ENCODE peak calls at places on chromosomes 7 and 10, in seven cellular contexts. B is cardiac muscle cell, C is prostate gland, Y is body of pancreas, Z is OCI-LY7, N is mesendoderm, U is psoas muscle. F is an unnamed sample.
A peak's percentile ranks its signal among the peaks of the same experiment; 100 is the strongest.

GRCh38 chr10:62095341-62096071 is 173.1 kb downstream of the RTKN2 start:
- DNase-seq in B (no peak), C (peak; percentile 50), Y (no peak), Z (no peak), N (peak; percentile 18), U (no peak), F (no peak)

GRCh38 chr7:99380032-99380822 is 5.7 kb downstream of the ARPC1B start:
- DNase-seq in B (no peak), C (no peak), Y (no peak), Z (peak; percentile 82), N (peak; percentile 59), U (no peak), F (peak; percentile 59)

GRCh38 chr10:78437407-78437768 is 403.7 kb downstream of the RPS24 start:
- DNase-seq in B (no peak), C (no peak), Y (no peak), Z (no peak), N (no peak), U (no peak), F (no peak)

GRCh38 chr7:67343566-67343965 is 346.9 kb downstream of the TYW1 start:
- DNase-seq in B (no peak), C (no peak), Y (no peak), Z (no peak), N (no peak), U (peak; percentile 75), F (peak; percentile 11)

GRCh38 chr7:32117837-32118236 is 47.6 kb upstream of the PDE1C start:
- DNase-seq in B (no peak), C (no peak), Y (no peak), Z (no peak), N (no peak), U (no peak), F (no peak)

GRCh38 chr7:149792220-149792595 is 18.8 kb upstream of the ZNF467 start:
- DNase-seq in B (no peak), C (no peak), Y (no peak), Z (no peak), N (no peak), U (no peak), F (no peak)

GRCh38 chr10:77622822-77623410 is 14.7 kb downstream of the KCNMA1 start:
- DNase-seq in B (no peak), C (no peak), Y (no peak), Z (no peak), N (no peak), U (no peak), F (no peak)

GRCh38 chr10:121942749-121943148 is 14.9 kb upstream of the ATE1 start:
- DNase-seq in B (no peak), C (no peak), Y (no peak), Z (no peak), N (no peak), U (no peak), F (peak; percentile 50)

GRCh38 chr10:1403508-1404230 is 333.7 kb downstream of the ADARB2 start:
- DNase-seq in B (no peak), C (no peak), Y (no peak), Z (peak; percentile 35), N (peak; percentile 63), U (no peak), F (no peak)

GRCh38 chr10:32982293-32982709 is 24.3 kb upstream of the ITGB1 start:
- DNase-seq in B (no peak), C (no peak), Y (no peak), Z (no peak), N (no peak), U (no peak), F (no peak)

GRCh38 chr10:49619613-49620012 is 5.8 kb downstream of the CHAT start:
- DNase-seq in B (no peak), C (no peak), Y (no peak), Z (no peak), N (peak; percentile 60), U (no peak), F (no peak)

GRCh38 chr7:97499204-97499603 is 232.7 kb upstream of the TAC1 start:
- DNase-seq in B (peak; percentile 49), C (no peak), Y (peak; percentile 44), Z (peak; percentile 29), N (peak; percentile 63), U (no peak), F (no peak)

DNA sequence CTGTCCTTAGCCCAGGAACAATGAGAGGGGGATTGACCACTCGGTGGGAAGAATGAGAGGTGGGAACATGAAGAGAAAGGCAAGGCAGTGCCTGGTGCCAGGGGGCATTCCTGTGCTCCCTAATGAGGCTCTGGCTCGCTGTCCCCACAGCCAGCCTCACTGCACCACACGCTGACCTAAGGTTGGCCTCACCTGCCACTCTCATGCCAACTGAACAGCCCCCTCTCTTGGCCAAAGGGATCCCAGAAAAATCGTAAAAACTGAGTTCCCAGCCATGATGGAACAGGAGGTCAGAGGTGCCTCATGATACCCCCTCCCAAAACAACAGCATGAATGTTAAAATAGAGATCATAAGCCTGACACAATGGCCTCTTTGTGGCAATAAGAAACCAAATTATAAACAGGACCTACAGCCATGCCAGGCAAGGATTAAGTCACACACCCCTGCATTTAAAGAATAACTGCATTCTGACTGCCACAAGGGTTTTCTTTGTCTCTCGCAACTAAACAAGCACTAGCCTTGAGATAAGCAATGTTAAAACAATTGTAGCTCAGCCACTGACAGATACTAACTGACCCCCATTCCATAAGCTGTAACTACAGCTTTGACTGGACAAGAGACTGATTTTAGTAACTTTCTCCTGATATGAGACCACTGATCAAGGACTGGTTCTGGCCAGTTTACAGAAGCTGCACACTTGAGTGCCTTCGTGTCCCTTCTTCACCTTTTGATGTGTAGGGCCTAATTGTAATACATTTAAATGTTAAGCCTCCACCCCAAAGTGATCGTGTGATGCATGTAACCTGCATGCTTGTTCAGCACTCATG is 149.2 kb downstream of the SH2D4B start:
- DNase-seq in B (no peak), C (no peak), Y (no peak), Z (no peak), N (no peak), U (no peak), F (no peak)
- H3K27ac ChIP-seq in B (no peak overlapping the region), C (no peak overlapping the region), Y (no peak overlapping the region), Z (no peak overlapping the region), N (no peak overlapping the region), U (no peak overlapping the region), F (no peak overlapping the region)

DNA sequence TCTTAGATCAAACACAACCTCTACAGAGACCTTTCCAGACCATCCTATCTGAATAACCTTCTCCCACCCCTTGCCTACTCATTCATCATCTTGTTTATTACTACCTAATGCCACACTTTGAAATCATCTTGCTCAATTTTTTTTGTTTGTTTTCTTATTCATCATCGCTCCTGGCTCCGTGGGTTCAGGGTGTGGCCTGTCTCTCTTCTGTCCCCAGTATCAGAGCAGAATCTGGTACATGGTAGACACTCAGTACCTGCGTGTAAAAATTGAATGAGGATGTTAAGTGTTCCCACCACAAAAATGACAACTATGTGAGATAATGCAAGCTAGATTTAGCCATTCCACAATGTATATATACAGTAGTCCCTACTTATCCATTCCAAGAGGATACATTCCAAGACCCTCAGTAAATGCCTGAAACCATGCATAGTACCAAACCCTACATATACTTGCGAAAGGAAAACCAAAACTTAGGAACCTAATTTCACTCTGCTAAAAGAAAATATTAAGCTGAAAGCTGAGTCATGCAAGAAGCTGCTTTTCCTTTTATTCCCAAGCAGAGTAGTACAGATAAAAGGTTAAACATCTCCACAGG is 72.1 kb upstream of the SEC61G start:
- DNase-seq in B (no peak), C (no peak), Y (no peak), Z (no peak), N (peak; percentile 7), U (no peak), F (no peak)
- H3K27ac ChIP-seq in B (no peak overlapping the region), C (no peak overlapping the region), Y (no peak overlapping the region), Z (no peak overlapping the region), N (no peak overlapping the region), U (no peak overlapping the region), F (no peak overlapping the region)

GRCh38 chr7:2446676-2447075 is 29.5 kb downstream of the GRIFIN start:
- DNase-seq in B (no peak), C (no peak), Y (no peak), Z (no peak), N (no peak), U (no peak), F (no peak)

GRCh38 chr7:2445047-2445446 is 31.2 kb downstream of the GRIFIN start:
- DNase-seq in B (no peak), C (no peak), Y (no peak), Z (no peak), N (no peak), U (peak; percentile 34), F (no peak)

GRCh38 chr7:2445898-2446555 is 30.2 kb downstream of the GRIFIN start:
- DNase-seq in B (no peak), C (no peak), Y (no peak), Z (no peak), N (no peak), U (no peak), F (no peak)

GRCh38 chr7:2443491-2443890 is 32.7 kb downstream of the GRIFIN start:
- DNase-seq in B (no peak), C (no peak), Y (no peak), Z (no peak), N (no peak), U (no peak), F (no peak)

DNA sequence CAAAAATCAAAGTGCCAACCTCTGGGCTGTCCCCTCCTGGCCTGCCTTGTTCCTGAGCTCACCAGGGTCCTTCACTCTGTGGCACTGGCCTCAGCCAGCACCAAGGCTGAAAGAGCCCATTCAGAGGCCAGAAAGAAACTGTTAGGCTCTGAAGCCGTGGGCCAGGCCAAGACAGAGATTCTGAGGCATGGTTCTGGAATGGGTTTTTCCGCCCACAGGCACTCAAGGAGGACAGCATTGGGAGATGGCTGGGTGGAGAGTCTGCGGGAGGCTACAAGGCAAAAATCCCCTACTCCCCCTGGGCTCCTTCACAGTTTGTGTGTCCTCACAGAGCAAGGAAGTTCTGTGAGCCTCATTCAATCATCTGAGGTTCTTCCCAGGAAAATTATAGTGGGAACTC is 31.7 kb downstream of the GRIFIN start:
- DNase-seq in B (no peak), C (no peak), Y (no peak), Z (no peak), N (no peak), U (peak; percentile 52), F (no peak)
- H3K27ac ChIP-seq in B (no peak overlapping the region), C (no peak overlapping the region), Y (no peak overlapping the region), Z (no peak overlapping the region), N (no peak overlapping the region), U (no peak overlapping the region), F (peak overlapping the region; percentile 10)

GRCh38 chr10:111990734-111991133 is 192.8 kb downstream of the GPAM start:
- DNase-seq in B (no peak), C (no peak), Y (no peak), Z (no peak), N (peak; percentile 54), U (no peak), F (no peak)

GRCh38 chr10:111993872-111994426 is 189.6 kb downstream of the GPAM start:
- DNase-seq in B (no peak), C (no peak), Y (no peak), Z (no peak), N (no peak), U (no peak), F (no peak)

GRCh38 chr10:111989136-111990050 is 194.2 kb downstream of the GPAM start:
- DNase-seq in B (no peak), C (no peak), Y (peak; percentile 18), Z (no peak), N (no peak), U (no peak), F (no peak)

GRCh38 chr10:111996103-111996502 is 187.5 kb downstream of the GPAM start:
- DNase-seq in B (no peak), C (no peak), Y (no peak), Z (no peak), N (no peak), U (no peak), F (no peak)

DNA sequence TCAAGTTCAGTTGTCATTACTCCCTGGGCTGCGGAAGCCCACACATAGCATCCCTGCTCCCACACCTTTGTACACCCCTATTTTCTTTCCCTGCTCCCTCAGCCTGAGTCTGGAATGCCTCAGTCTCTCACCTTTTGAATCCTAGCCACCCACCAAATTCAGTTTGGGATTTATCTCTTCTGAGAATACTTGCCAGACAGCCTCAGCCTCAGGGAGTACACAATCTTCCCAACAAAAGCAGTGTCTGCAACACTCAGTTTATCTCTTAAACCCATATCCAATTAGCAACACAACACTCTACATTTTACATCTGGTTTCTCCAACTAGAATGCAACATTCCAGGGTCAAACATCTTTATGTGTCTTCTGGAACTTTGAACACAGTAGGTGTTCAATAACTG is 190.2 kb downstream of the GPAM start:
- DNase-seq in B (no peak), C (no peak), Y (no peak), Z (no peak), N (peak; percentile 96), U (no peak), F (no peak)
- H3K27ac ChIP-seq in B (no peak overlapping the region), C (no peak overlapping the region), Y (no peak overlapping the region), Z (no peak overlapping the region), N (peak overlapping the region; percentile 85), U (no peak overlapping the region), F (no peak overlapping the region)

F was measured in heart right ventricle.